ENCODE peak calls at places on chromosomes 12 and 14, in six cellular contexts. J is posterior cingulate gyrus; K is effector memory CD4-positive, alpha-beta T cell; E is PC-9; G is foreskin melanocyte; S is AG08395. Q is an unnamed sample.

GRCh38 chr14:100657780-100658513 is 68.7 kb upstream of the DLK1 start:
- DNase-seq in S (no peak), K (no peak), E (no peak), J (no peak), G (no peak), Q (no peak)

GRCh38 chr14:39766397-39767000 is 334.3 kb upstream of the FBXO33 start:
- DNase-seq in K (no peak), J (no peak), G (no peak), S (no peak), E (no peak), Q (no peak)

GRCh38 chr12:95976416-95976832 is 19.7 kb downstream of the HAL start:
- DNase-seq in J (no peak), K (no peak), S (no peak), E (peak; percentile 40), G (no peak), Q (no peak)

GRCh38 chr14:68143341-68143807 is 323.8 kb downstream of the RAD51B start:
- DNase-seq in J (no peak), K (no peak), S (peak; percentile 49), G (peak; percentile 62), E (no peak), Q (no peak)

GRCh38 chr12:28802706-28803438 is 346.2 kb upstream of the FAR2 start:
- DNase-seq in E (no peak), K (no peak), G (no peak), S (no peak), J (no peak), Q (no peak)

GRCh38 chr12:123973552-123974341 is 732 bp downstream of the ZNF664 start:
- DNase-seq in J (peak; percentile 30), S (no peak), E (peak; percentile 34), K (no peak), G (no peak), Q (peak; percentile 36)

GRCh38 chr12:28237423-28237822 is 47.2 kb downstream of the CCDC91 start:
- DNase-seq in S (no peak), E (no peak), J (no peak), K (no peak), G (peak; percentile 24), Q (no peak)

GRCh38 chr12:64561302-64561651 is 49.0 kb upstream of the RASSF3 start:
- DNase-seq in G (no peak), S (no peak), J (no peak), E (no peak), K (no peak), Q (no peak)

GRCh38 chr12:14892726-14893442 is 7.2 kb upstream of the MGP start:
- DNase-seq in G (no peak), J (no peak), K (no peak), S (peak; percentile 13), E (no peak), Q (no peak)

GRCh38 chr12:64400041-64400440 is 4.2 kb upstream of the XPOT start:
- DNase-seq in J (no peak), K (peak; percentile 37), S (peak; percentile 30), G (peak; percentile 29), E (no peak), Q (no peak)

GRCh38 chr12:104888892-104889291 is 69.2 kb downstream of the SLC41A2 start:
- DNase-seq in E (no peak), G (no peak), J (no peak), S (no peak), K (no peak), Q (no peak)

GRCh38 chr14:75281691-75282000 is 3.0 kb downstream of the FOS start:
- DNase-seq in E (no peak), J (no peak), G (no peak), S (no peak), K (no peak), Q (no peak)

GRCh38 chr14:101017209-101017608 is 113.7 kb upstream of the RTL1 start:
- DNase-seq in G (no peak), K (no peak), E (no peak), J (no peak), S (peak; percentile 63), Q (no peak)

GRCh38 chr14:102233081-102233480 is 71.9 kb downstream of the MOK start:
- DNase-seq in J (no peak), K (no peak), G (no peak), E (no peak), S (no peak), Q (no peak)

GRCh38 chr14:81132492-81132891 is 88.3 kb downstream of the GTF2A1 start:
- DNase-seq in J (no peak), K (no peak), E (no peak), S (no peak), G (no peak), Q (no peak)